ENCODE peak calls at places on chromosomes 13 and 19, in four cellular contexts. E, O, Z and M are unnamed samples.

GRCh38 chr13:67229438-67230242 is 496 bp downstream of the PCDH9 start:
- DNase-seq in Z (no peak), O (no peak), E (no peak), M (peak)

GRCh38 chr19:4338441-4339350 is at the start of gene STAP2:
- DNase-seq in E (no peak), Z (no peak), O (peak), M (peak)

GRCh38 chr13:41413907-41414306 is 43.4 kb upstream of the RGCC start:
- DNase-seq in Z (no peak), E (no peak), O (no peak), M (no peak)

GRCh38 chr19:21568816-21569496 is 63.6 kb downstream of the ZNF429 start:
- DNase-seq in E (peak), O (no peak), Z (peak), M (no peak)

GRCh38 chr13:95800455-95800854 is 123.5 kb downstream of the DNAJC3 start:
- DNase-seq in E (peak), O (no peak), Z (no peak), M (no peak)

GRCh38 chr19:9453953-9454352 is 18.6 kb upstream of the ZNF266 start:
- DNase-seq in O (no peak), E (no peak), Z (no peak), M (no peak)

GRCh38 chr19:34991542-34992333 is 8.4 kb upstream of the GRAMD1A start:
- DNase-seq in O (no peak), E (no peak), Z (no peak), M (no peak)

GRCh38 chr13:95698047-95698749 is 21.3 kb downstream of the DNAJC3 start:
- DNase-seq in Z (peak), O (no peak), E (no peak), M (no peak)

GRCh38 chr13:77907653-77908341 is 10.8 kb downstream of the EDNRB start:
- DNase-seq in E (no peak), O (no peak), Z (no peak), M (no peak)

DNA sequence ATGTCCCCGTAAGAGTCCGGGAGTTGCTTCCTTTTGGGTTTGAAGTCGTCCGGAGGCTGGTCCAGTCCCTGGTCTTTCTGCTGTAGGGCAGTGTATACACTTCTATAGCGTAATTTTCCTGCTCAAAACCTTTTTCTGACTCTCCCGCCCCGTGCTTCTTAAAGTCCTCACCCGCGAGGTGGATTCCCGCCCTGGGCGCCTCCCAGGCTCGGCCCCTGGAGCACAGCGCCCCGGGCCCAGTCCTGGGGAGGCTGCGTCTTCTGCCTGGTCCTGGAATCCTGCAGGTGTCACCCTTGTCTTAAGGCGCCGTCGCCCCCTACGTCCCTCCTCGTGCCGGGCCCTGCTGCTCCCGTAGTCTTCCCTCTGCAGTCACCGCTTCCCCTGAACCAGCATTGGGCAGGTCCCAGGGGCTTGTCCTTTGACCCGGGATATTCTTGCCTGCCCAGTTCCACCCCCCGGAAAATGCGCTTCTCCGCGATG is 34.4 kb upstream of the ZNF808 start:
- DNase-seq in Z (no peak), O (no peak), E (no peak), M (peak)
- TF ChIP-seq CTCF in Z (no peak), O (no peak), E (no peak), M (no peak)

DNA sequence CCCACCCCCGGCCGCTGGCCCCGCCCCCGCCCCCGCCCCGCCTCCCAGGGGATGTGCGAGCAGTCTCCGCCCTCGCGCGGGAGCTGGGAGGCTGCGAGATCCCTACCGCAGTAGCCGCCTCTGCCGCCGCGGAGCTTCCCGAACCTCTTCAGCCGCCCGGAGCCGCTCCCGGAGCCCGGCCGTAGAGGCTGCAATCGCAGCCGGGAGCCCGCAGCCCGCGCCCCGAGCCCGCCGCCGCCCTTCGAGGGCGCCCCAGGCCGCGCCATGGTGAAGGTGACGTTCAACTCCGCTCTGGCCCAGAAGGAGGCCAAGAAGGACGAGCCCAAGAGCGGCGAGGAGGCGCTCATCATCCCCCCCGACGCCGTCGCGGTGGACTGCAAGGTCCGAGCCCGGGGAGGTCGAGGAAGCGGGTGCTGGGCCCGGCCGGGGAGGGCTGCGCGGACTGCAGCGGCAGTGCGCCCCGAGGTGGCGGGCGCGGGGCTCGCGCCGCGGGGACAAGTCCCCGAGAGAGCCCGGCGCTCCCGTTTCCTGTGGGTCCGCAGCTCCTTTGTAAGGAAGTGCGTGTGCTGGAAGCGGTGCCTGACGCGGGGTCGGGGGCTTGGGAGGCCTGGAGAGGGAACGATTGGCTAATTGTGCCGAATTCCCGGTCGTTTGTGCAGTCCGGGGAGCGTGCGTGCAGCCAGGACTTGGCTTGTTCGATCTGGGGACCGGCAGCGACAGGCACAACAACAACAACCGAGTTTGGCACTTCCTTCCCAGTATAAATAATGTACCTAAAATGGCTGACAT is at the start of gene ITM2B:
- DNase-seq in O (peak), E (no peak), Z (peak), M (peak)
- TF ChIP-seq CTCF in O (peak), E (no peak), Z (no peak), M (peak)

GRCh38 chr13:23160241-23161175 is 20.3 kb upstream of the SGCG start:
- DNase-seq in Z (no peak), O (no peak), E (no peak), M (no peak)
- TF ChIP-seq CTCF in Z (peak), O (no peak), E (peak), M (no peak)

GRCh38 chr19:51108066-51108804 is at the start of gene CTU1:
- DNase-seq in O (peak), E (peak), Z (peak), M (peak)
- TF ChIP-seq CTCF in O (no peak), E (no peak), Z (no peak), M (no peak)

GRCh38 chr19:40530091-40530901 is 46.4 kb upstream of the SHKBP1 start:
- DNase-seq in Z (no peak), E (no peak), O (peak), M (peak)

GRCh38 chr19:40529093-40529954 is 47.3 kb upstream of the SHKBP1 start:
- DNase-seq in O (peak), Z (peak), E (peak), M (peak)

GRCh38 chr19:40528533-40529092 is 48.1 kb upstream of the SHKBP1 start:
- DNase-seq in E (no peak), Z (no peak), O (no peak), M (no peak)

GRCh38 chr19:40534148-40534547 is 42.5 kb upstream of the SHKBP1 start:
- DNase-seq in Z (no peak), O (no peak), E (no peak), M (no peak)

GRCh38 chr19:40533508-40533907 is 43.2 kb upstream of the SHKBP1 start:
- DNase-seq in E (no peak), Z (peak), O (no peak), M (no peak)
- TF ChIP-seq CTCF in E (peak), Z (peak), O (no peak), M (no peak)

DNA sequence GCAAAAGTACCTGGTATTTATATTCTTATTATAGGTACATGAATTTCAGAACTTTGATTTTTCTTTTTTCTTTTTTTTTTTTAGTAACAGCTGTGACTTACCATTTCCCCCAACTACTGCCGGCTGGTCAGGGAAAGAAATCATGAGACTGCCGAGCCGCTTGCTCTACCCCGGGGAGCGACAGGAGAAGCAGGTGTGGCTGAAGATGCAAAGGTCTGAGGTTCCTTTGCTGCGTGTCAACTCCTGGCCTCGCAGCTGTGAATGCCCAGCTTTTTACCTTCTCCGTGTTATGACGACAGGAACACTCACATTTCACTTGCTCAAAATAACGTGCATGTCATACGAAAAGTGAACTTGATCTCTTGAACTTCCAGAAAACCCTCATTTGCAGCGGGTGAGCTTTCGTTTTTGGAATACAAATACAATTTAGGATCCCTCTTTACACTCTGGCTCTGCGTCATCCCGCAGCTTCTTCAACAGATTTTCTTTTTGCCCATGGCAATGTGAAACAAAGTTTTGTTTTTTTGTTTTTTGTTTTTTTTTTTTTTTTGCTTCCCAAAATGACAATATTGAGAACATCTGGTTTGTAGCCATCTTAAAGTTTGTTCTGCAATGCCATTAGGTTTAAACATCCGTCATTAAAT is 117.9 kb downstream of the EFNB2 start:
- DNase-seq in E (no peak), O (no peak), Z (peak), M (no peak)
- TF ChIP-seq CTCF in E (no peak), O (no peak), Z (no peak), M (no peak)

DNA sequence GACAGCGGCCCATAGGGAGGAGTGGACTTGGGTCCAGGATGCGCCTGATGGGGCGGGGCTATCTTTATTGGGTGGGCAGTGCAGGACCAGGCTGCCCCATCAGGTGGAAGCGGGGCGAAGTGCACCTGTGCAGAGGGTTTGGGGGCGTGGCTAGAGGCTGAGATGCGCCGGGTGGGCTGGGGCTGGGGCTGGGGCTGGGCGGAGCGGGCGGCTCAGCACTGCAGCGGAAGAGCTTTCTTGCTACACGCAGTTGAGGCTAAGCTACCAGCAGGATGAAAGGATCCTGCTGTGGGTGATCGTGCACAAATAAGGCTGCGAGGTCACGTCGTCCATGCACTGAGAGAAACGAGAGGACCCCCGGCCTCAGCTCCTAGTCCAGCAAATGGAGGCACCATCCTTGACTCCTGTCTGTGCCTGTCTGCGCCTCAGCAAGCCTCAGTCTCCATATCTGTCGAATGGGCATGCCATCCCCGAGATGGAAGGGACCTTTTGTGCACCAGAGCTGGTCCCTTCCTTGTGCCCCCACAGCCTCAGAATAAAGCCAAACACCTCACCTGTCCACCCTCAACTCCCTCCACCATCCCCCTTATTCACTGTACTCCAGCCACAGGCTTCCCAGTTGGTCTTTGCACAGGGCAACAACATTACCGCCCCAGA is 20.9 kb upstream of the HOMER3 start:
- DNase-seq in E (no peak), Z (no peak), O (no peak), M (no peak)
- TF ChIP-seq CTCF in E (no peak), Z (no peak), O (no peak), M (no peak)

GRCh38 chr13:68927387-68928026 is 1180.1 kb upstream of the ATXN8OS start:
- DNase-seq in O (peak), E (no peak), Z (peak), M (peak)
- TF ChIP-seq CTCF in O (no peak), E (no peak), Z (peak), M (peak)

GRCh38 chr19:19552811-19553210 is 14.7 kb downstream of the CILP2 start:
- DNase-seq in O (peak), E (no peak), Z (no peak), M (peak)
- TF ChIP-seq CTCF in O (peak), E (peak), Z (peak), M (peak)

GRCh38 chr13:26538363-26539317 is 18.8 kb upstream of the WASF3 start:
- DNase-seq in Z (peak), E (no peak), O (no peak), M (no peak)
- TF ChIP-seq CTCF in Z (no peak), E (no peak), O (no peak), M (no peak)